ENCODE peak calls at places on chromosomes 5 and 9, in ten cellular contexts. H, N, O, W, E, A, T, F, L and B are unnamed samples. For H3K4me1, the result is how much of the 10 kb centered on the place peaks cover.

GRCh38 chr9:134178781-134179551 is 14.6 kb upstream of the RNU6ATAC start:
- DNase-seq in H (no peak), N (no peak), O (peak), W (peak), E (peak), A (no peak), T (peak), F (no peak), L (peak), B (no peak)

GRCh38 chr5:14491505-14491904 is 90.1 kb upstream of the OTULINL start:
- DNase-seq in H (no peak), N (no peak), O (no peak), W (no peak), E (no peak), A (no peak), T (no peak), F (no peak), L (no peak), B (no peak)

GRCh38 chr9:34185778-34186551 is 7.1 kb downstream of the UBAP1 start:
- DNase-seq in H (peak), N (no peak), O (peak), W (peak), E (peak), A (no peak), T (no peak), F (peak), L (peak), B (peak)

GRCh38 chr9:133103183-133103986 is 17.7 kb downstream of the RALGDS start:
- DNase-seq in H (no peak), N (peak), O (no peak), W (peak), E (peak), A (peak), T (peak), F (peak), L (peak), B (peak)

GRCh38 chr9:126020836-126021235 is 273.7 kb downstream of the PBX3 start:
- DNase-seq in H (no peak), N (no peak), O (no peak), W (no peak), E (no peak), A (no peak), T (peak), F (no peak), L (peak), B (no peak)

GRCh38 chr9:95018099-95018927 is 291.8 kb downstream of the AOPEP start:
- DNase-seq in H (peak), N (no peak), O (peak), W (peak), E (peak), A (no peak), T (no peak), F (no peak), L (no peak), B (peak)

GRCh38 chr5:168601972-168602371 is 22.8 kb upstream of the PANK3 start:
- DNase-seq in H (no peak), N (no peak), O (no peak), W (no peak), E (no peak), A (no peak), T (no peak), F (no peak), L (no peak), B (no peak)

GRCh38 chr9:8448226-8448625 is 648.6 kb upstream of the DMAC1 start:
- DNase-seq in H (no peak), N (no peak), O (no peak), W (no peak), E (no peak), A (no peak), T (no peak), F (no peak), L (no peak), B (no peak)

GRCh38 chr5:137594717-137595116 is 95.6 kb upstream of the SPOCK1 start:
- DNase-seq in H (no peak), N (no peak), O (no peak), W (no peak), E (no peak), A (no peak), T (no peak), F (no peak), L (no peak), B (no peak)

GRCh38 chr9:120852240-120853018 is 9.7 kb upstream of the PSMD5 start:
- DNase-seq in H (peak), N (no peak), O (no peak), W (no peak), E (no peak), A (no peak), T (no peak), F (no peak), L (no peak), B (no peak)

DNA sequence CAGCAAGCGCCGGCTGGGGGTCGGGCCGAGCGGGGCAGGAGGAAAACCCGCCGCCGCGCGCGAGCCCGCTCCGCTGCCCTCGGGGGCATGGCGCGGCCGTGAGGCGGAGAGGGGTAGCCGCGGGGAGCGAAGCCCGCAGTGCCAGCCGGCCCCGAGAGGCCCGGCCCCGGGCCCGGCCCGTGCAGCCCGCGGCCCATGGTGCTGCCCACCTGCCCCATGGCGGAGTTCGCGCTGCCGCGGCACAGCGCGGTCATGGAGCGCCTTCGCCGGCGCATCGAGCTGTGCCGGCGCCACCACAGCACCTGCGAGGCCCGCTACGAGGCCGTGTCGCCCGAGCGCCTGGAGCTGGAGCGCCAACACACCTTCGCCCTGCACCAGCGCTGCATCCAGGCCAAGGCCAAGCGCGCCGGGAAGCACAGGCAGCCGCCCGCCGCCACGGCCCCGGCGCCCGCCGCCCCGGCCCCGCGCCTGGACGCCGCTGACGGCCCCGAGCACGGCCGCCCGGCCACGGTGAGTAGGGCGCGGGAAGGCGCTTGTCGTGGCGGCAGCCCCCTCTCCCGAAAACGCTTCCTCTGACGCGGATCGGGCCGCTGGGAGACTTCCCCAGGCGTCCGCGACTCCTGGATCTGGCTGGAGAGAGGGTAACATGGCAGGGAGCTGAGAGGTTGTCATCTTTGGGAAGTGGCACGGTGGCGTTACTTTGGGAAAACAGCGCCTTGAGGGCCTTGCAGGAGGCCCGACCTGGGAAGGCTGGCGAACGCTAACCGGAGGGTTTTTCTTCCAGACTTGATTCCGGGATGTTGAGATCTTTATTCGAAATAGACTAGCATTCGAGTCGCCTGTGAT is 519 bp downstream of the MAML1 start:
- DNase-seq in H (peak), N (no peak), O (peak), W (peak), E (peak), A (peak), T (no peak), F (peak), L (peak), B (no peak)
- H3K4me1 ChIP-seq in H (under half), N (under half), O (under half), W (under half), E (under half), A (under half), T (under half), F (under half), L (under half), B (under half)

DNA sequence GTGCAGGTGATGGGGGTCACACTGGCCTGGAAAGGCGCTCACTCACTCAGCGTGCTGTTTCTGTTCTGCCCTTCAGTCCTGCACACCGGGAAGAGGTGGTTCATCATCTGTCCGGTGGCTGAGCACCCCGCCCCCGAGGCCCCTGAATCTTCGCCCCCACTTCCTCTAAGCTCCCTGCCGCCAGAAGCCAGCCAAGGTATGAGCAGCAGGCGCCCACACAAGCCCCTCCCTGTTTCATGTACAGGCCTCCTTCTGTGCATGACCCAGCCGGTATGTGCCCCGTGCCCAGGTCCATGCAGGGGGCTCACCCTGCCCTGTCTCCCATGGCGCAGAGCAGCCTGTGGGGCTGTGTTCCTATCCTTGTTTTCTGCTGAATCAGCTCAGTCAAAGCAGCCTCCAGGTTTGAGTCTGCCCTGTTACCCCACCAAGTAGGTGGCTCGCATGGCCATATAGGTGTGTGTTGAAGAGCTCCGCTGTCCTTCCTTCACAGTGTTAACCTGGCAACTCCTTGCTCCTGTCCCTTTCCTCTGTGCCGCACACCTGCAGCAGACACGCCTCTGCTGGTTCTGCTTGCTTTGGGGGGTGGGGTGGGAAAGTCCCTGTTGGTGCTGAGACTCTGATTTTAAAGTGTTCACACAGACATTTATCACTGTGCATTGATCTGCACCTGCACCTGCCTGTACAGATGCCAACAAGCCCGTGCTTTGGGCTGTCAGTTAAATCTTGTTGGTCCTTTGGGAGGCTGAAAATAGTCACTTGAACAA is 84.8 kb downstream of the WNK2 start:
- DNase-seq in H (no peak), N (peak), O (peak), W (no peak), E (no peak), A (no peak), T (peak), F (peak), L (no peak), B (no peak)
- H3K4me1 ChIP-seq in H (under half), N (under half), O (under half), W (under half), E (under half), A (under half), T (under half), F (under half), L (under half), B (under half)

GRCh38 chr5:177431317-177432142 is 5.1 kb downstream of the GRK6 start:
- DNase-seq in H (no peak), N (peak), O (no peak), W (no peak), E (no peak), A (peak), T (peak), F (peak), L (peak), B (no peak)

GRCh38 chr5:177430972-177431316 is 4.5 kb downstream of the GRK6 start:
- DNase-seq in H (no peak), N (no peak), O (no peak), W (no peak), E (no peak), A (no peak), T (no peak), F (no peak), L (no peak), B (no peak)

GRCh38 chr5:177428574-177429217 is 2.2 kb downstream of the GRK6 start:
- DNase-seq in H (no peak), N (no peak), O (no peak), W (no peak), E (no peak), A (no peak), T (no peak), F (no peak), L (no peak), B (no peak)

GRCh38 chr5:177429248-177430045 is 3.0 kb downstream of the GRK6 start:
- DNase-seq in H (no peak), N (peak), O (no peak), W (peak), E (no peak), A (peak), T (peak), F (peak), L (peak), B (no peak)

GRCh38 chr5:177430146-177430951 is 3.9 kb downstream of the GRK6 start:
- DNase-seq in H (no peak), N (no peak), O (no peak), W (no peak), E (no peak), A (no peak), T (peak), F (no peak), L (peak), B (no peak)
- H3K4me1 ChIP-seq in H (under half), N (half or more), O (under half), W (under half), E (under half), A (half or more), T (under half), F (under half), L (under half), B (under half)

GRCh38 chr9:136659861-136660784 is 2.6 kb upstream of the EGFL7 start:
- DNase-seq in H (no peak), N (no peak), O (no peak), W (peak), E (peak), A (no peak), T (no peak), F (no peak), L (no peak), B (no peak)

GRCh38 chr9:136656795-136657611 is 5.7 kb upstream of the EGFL7 start:
- DNase-seq in H (no peak), N (no peak), O (no peak), W (peak), E (peak), A (no peak), T (no peak), F (no peak), L (peak), B (no peak)

GRCh38 chr9:136660971-136661540 is 1.7 kb upstream of the EGFL7 start:
- DNase-seq in H (no peak), N (no peak), O (no peak), W (no peak), E (no peak), A (no peak), T (no peak), F (no peak), L (no peak), B (no peak)

GRCh38 chr9:136657975-136658848 is 4.5 kb upstream of the EGFL7 start:
- DNase-seq in H (peak), N (no peak), O (no peak), W (peak), E (peak), A (no peak), T (peak), F (no peak), L (no peak), B (no peak)

DNA sequence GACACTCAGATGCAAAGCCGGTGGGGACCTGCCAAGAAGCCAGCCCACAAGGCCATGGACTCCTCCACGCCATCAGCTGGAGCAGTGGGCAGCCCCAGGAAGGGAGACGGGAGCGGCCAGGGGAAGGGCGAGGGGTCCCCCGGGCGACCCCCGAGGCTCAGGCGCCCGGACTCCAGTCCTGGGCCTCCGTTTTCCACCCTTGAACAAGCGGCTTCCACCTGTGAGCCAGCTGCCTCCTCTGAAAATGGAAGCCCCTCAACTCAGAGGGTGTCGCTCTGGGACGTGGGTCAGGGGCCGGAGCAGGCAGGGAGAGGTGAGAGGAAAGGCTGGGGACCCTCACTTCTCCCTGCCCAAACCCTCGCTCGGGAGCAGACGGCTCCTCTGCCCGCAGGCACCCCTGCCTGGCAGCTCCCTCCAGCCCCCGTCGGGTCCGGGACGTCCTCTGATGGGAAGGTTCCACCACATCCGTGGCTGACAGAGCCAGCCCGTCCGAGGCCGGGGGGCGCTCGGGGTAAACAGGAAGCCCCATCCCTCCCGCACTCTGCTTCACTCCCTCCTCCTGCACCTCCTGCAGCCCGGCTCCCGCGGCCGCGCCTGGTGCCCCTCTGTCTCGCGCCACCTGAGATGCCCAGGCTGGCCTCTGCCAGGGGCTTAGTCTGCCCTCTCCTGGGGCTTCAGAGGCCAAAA is 3.7 kb upstream of the EGFL7 start:
- DNase-seq in H (no peak), N (peak), O (no peak), W (peak), E (peak), A (peak), T (no peak), F (no peak), L (no peak), B (no peak)
- H3K4me1 ChIP-seq in H (under half), N (under half), O (under half), W (under half), E (half or more), A (under half), T (under half), F (under half), L (under half), B (under half)

GRCh38 chr9:137303893-137304382 is 1.9 kb upstream of the NRARP start:
- DNase-seq in H (no peak), N (no peak), O (no peak), W (no peak), E (no peak), A (no peak), T (peak), F (no peak), L (peak), B (no peak)

GRCh38 chr9:137302176-137303030 is at the start of gene NRARP:
- DNase-seq in H (peak), N (peak), O (peak), W (peak), E (peak), A (peak), T (peak), F (peak), L (peak), B (no peak)

GRCh38 chr9:137301086-137301947 is 754 bp downstream of the NRARP start:
- DNase-seq in H (peak), N (no peak), O (no peak), W (no peak), E (peak), A (no peak), T (peak), F (peak), L (peak), B (no peak)

GRCh38 chr9:137304383-137305059 is 2.5 kb upstream of the NRARP start:
- DNase-seq in H (no peak), N (no peak), O (no peak), W (no peak), E (no peak), A (no peak), T (peak), F (peak), L (peak), B (no peak)

DNA sequence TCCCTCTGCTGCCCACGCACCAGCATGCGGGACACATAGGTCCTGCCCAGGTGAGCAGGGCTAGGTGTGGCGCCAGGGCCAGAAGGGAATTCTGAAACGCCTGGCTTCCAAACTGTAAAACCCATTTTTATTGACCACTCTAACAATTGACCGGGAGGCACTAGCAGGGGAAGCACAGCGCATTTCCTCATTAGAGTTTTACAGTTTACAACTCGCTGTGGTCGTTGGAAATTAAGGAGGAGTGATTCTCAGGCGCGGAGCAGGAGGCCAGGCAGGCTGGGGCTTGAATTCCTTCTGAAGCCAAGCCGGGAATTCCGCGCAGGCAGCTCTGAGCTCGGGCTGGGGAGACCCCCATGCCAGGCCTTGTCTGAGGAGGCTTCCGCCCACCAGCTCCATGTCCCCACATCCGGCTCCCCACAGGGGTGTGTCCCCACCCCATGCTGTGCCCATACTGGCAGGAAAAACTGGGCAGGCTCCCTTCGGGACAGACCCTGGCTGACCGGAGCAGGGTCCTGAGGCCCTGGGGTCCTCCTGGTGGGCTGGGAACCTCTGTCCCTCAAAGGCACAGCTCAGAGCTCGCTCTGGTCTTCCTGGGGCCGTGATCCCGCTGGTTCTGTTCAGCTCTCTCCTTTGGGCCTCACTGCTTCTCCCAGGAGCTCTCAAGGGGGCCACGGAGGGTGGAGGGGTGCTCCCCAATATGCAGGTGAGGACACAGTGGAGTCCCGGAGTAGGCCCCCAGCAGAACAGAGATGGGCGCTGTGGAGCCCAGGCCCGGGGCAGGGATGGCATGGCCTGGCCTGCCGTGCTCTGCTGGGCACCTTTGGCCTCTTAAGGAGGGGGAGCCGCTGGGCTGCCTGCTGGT is 1.2 kb upstream of the NRARP start:
- DNase-seq in H (no peak), N (no peak), O (peak), W (no peak), E (no peak), A (no peak), T (peak), F (peak), L (peak), B (no peak)
- H3K4me1 ChIP-seq in H (under half), N (under half), O (under half), W (under half), E (half or more), A (under half), T (half or more), F (half or more), L (under half), B (half or more)

GRCh38 chr5:140548300-140548688 is 832 bp downstream of the EIF4EBP3 start:
- DNase-seq in H (no peak), N (no peak), O (no peak), W (no peak), E (no peak), A (no peak), T (no peak), F (peak), L (no peak), B (no peak)
- H3K4me1 ChIP-seq in H (under half), N (under half), O (under half), W (under half), E (under half), A (under half), T (under half), F (under half), L (under half), B (under half)

GRCh38 chr9:708556-709432 is 132.7 kb upstream of the DMRT1 start:
- DNase-seq in H (no peak), N (no peak), O (no peak), W (no peak), E (peak), A (no peak), T (no peak), F (no peak), L (no peak), B (no peak)
- H3K4me1 ChIP-seq in H (under half), N (under half), O (under half), W (under half), E (under half), A (under half), T (under half), F (under half), L (under half), B (under half)

GRCh38 chr9:109576762-109577161 is 78.7 kb upstream of the PTPN3 start:
- DNase-seq in H (no peak), N (no peak), O (no peak), W (no peak), E (no peak), A (no peak), T (no peak), F (no peak), L (no peak), B (no peak)
- H3K4me1 ChIP-seq in H (under half), N (under half), O (under half), W (under half), E (under half), A (under half), T (under half), F (under half), L (under half), B (under half)